ENCODE peak calls at places on chromosomes 12 and 14, in eight cellular contexts. S is fibroblast of pulmonary artery, V is natural killer cell, B is A549, Z is WERI-Rb-1, I is astrocyte, A is endothelial cell, U is AG04450. E is an unnamed sample.

GRCh38 chr14:99231181-99231849 is 40.7 kb downstream of the BCL11B start:
- DNase-seq in V (no peak), B (no peak), Z (no peak), A (no peak), I (no peak), U (no peak), S (no peak), E (no peak)

GRCh38 chr12:6708968-6709394 is 8.4 kb upstream of the PIANP start:
- DNase-seq in V (no peak), S (no peak), I (no peak), U (no peak), B (no peak), A (no peak), Z (no peak), E (no peak)

GRCh38 chr14:72839753-72840390 is 54.0 kb downstream of the DPF3 start:
- DNase-seq in U (no peak), I (no peak), B (no peak), Z (no peak), S (no peak), A (no peak), V (no peak), E (no peak)

GRCh38 chr12:105330938-105331804 is 680 bp downstream of the C12orf75 start:
- DNase-seq in B (no peak), U (no peak), A (peak; percentile 41), Z (peak; percentile 37), S (no peak), V (no peak), I (no peak), E (peak; percentile 34)

GRCh38 chr14:38073641-38074040 is 134.1 kb upstream of the SSTR1 start:
- DNase-seq in I (no peak), S (no peak), U (no peak), V (no peak), A (no peak), B (no peak), Z (no peak), E (no peak)

GRCh38 chr12:51484119-51484518 is 59.5 kb downstream of the SLC4A8 start:
- DNase-seq in I (no peak), V (no peak), B (no peak), Z (no peak), A (no peak), U (no peak), S (no peak), E (no peak)

GRCh38 chr12:14278294-14278953 is 87.1 kb upstream of the ATF7IP start:
- DNase-seq in S (no peak), A (no peak), I (no peak), V (no peak), U (no peak), B (no peak), Z (no peak), E (no peak)

GRCh38 chr12:43580601-43581000 is 28.6 kb upstream of the ADAMTS20 start:
- DNase-seq in V (no peak), A (no peak), Z (no peak), B (no peak), S (no peak), I (no peak), U (no peak), E (no peak)

GRCh38 chr14:22481546-22481945 is 107.5 kb downstream of the DAD1 start:
- DNase-seq in Z (peak; percentile 19), U (no peak), V (no peak), I (no peak), S (no peak), A (no peak), B (no peak), E (no peak)
- TF ChIP-seq CTCF in Z (no peak), U (no peak), V (no peak), I (no peak), S (no peak), A (no peak), B (no peak), E (no peak)

GRCh38 chr14:84006643-84007137 is 1523.3 kb upstream of the FLRT2 start:
- DNase-seq in V (no peak), A (peak; percentile 56), B (no peak), S (peak; percentile 39), U (no peak), I (no peak), Z (no peak), E (no peak)
- TF ChIP-seq CTCF in V (no peak), A (no peak), B (no peak), S (peak; percentile 24), U (no peak), I (no peak), Z (peak; percentile 18), E (no peak)

DNA sequence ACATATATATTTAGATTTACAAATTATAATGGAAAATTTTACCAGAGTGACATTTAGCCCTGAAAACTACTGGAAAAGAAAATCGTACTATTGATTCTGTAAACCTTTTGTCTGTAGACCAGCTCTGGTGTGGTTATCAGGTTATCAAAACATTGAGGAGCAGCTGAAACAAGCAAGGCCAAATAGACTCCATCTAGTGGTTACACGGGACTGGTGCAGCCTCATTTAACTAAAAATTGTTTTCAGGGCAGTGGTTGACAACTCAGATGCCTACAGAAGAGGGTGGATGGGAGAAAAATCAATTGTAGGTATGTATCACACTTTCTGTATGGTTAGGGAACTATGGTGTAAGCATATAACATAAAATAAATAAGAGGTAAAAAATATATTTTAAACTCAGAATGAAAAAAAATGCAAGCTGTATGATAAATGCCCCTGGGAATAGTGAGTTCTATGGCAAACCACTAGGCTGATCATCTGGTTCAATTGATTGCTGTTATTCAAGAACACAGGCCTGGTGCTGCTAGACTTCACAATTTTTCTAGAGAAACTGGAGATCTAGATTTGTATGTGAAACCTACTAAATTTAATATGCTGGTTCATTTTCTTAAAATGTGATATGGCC is 51.2 kb downstream of the ACSS3 start:
- DNase-seq in U (peak; percentile 16), V (no peak), I (peak; percentile 37), S (peak; percentile 61), B (peak; percentile 7), A (peak; percentile 40), Z (peak; percentile 38), E (no peak)
- TF ChIP-seq CTCF in U (peak; percentile 96), V (no peak), I (peak; percentile 98), S (peak; percentile 96), B (peak; percentile 65), A (peak; percentile 92), Z (peak; percentile 81), E (peak; percentile 87)

GRCh38 chr12:81950871-81951270 is 191.7 kb upstream of the PPFIA2 start:
- DNase-seq in S (no peak), A (no peak), V (no peak), Z (no peak), U (no peak), B (no peak), I (no peak), E (no peak)
- TF ChIP-seq CTCF in S (no peak), A (no peak), V (no peak), Z (no peak), U (no peak), B (no peak), I (no peak), E (no peak)

DNA sequence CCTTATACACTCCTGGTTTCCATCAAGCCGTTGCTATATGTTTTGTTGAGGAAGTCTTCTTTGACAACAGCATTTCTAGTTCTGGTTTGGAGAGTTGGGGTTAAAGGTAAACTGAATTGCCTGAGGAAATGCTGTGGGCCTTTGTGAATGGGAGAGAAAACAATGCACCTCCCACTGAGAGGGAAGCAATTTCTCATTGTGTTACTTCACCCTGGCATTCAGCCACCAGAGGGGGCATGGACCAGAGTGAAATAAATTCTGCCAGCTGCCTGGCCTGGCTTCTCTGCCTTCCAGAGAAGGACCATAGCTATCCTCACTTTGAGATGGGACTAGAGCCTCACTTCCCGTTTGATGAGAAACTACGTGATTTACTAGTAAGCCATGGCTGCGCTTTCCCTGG is 475.3 kb downstream of the EGLN3 start:
- DNase-seq in V (no peak), A (peak; percentile 83), Z (peak; percentile 57), U (no peak), B (no peak), I (no peak), S (peak; percentile 79), E (peak; percentile 44)
- TF ChIP-seq CTCF in V (no peak), A (peak; percentile 74), Z (peak; percentile 64), U (peak; percentile 16), B (peak; percentile 14), I (peak; percentile 37), S (peak; percentile 47), E (peak; percentile 67)

DNA sequence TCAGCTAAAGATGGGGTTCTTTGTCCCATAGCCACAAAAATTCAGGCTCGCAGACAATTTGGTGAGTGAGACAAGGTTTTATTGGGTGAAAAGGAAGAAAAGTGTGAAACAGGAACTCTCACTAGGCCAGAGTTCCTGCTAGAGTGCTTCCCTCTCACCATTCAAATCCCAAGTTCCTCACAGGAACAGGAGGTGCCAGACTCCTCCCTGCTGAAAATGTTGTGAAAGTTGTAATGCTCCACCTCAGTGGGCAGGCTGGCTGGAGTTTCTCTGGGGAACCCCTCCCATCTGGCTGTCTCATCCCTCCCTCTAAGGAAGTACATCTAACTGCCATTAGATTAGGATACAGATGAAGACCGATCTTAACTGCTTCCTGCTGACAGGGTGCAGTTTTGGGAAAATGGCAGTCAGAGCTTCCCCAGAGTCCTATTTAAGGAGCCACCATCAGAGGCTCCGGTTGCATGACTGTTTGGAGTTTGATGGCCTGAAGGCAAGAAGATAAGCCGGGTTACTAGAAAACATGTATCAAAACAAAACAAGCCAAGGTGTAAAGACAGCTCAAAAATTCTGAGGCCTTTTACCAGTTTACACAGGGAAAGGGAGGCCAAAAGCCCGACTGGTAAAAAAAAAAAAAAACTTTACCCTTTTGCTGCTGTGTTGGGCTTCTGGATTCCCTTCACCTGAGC is 127.6 kb downstream of the FSCB start:
- DNase-seq in S (no peak), A (no peak), I (no peak), V (no peak), U (no peak), B (no peak), Z (no peak), E (no peak)
- TF ChIP-seq CTCF in S (no peak), A (no peak), I (no peak), V (no peak), U (no peak), B (no peak), Z (no peak), E (no peak)

GRCh38 chr14:23568600-23569310 is 1.2 kb upstream of the AP1G2 start:
- DNase-seq in I (no peak), Z (peak; percentile 75), V (no peak), S (no peak), B (no peak), U (no peak), A (peak; percentile 69), E (no peak)

GRCh38 chr14:23570806-23571483 is 3.4 kb upstream of the AP1G2 start:
- DNase-seq in B (no peak), Z (no peak), S (no peak), V (no peak), A (no peak), U (no peak), I (no peak), E (no peak)

GRCh38 chr14:23567186-23568020 is at the start of gene AP1G2:
- DNase-seq in A (peak; percentile 84), I (no peak), V (peak; percentile 61), U (no peak), B (peak; percentile 84), Z (peak; percentile 96), S (peak; percentile 74), E (peak; percentile 75)

GRCh38 chr14:23568021-23568599 is 519 bp upstream of the AP1G2 start:
- DNase-seq in B (no peak), A (no peak), Z (peak; percentile 40), I (no peak), S (no peak), U (no peak), V (no peak), E (no peak)

GRCh38 chr14:23569443-23570151 is 2.0 kb upstream of the AP1G2 start:
- DNase-seq in I (no peak), A (no peak), V (no peak), B (no peak), U (no peak), Z (peak; percentile 50), S (no peak), E (no peak)
- TF ChIP-seq CTCF in I (no peak), A (no peak), V (no peak), B (no peak), U (no peak), Z (no peak), S (no peak), E (peak; percentile 31)

GRCh38 chr12:93766802-93767523 is 89.8 kb downstream of the CRADD start:
- DNase-seq in S (peak; percentile 85), U (no peak), B (peak; percentile 53), Z (no peak), V (no peak), A (no peak), I (peak; percentile 45), E (no peak)
- TF ChIP-seq CTCF in S (peak; percentile 82), U (peak; percentile 72), B (peak; percentile 82), Z (peak; percentile 12), V (peak; percentile 66), A (no peak), I (peak; percentile 65), E (no peak)

E was measured in progenitor cell of endocrine pancreas.